ENCODE peak calls at places on chromosome 22, in seven cellular contexts. U is epithelial cell of esophagus, X is NT2/D1, Z is endothelial cell, B is H4, E is progenitor cell of endocrine pancreas, K is HEK293T. C is an unnamed sample.

GRCh38 chr22:17106785-17107546 is 14.2 kb downstream of the TMEM121B start:
- DNase-seq in U (no peak), X (no peak), Z (no peak), B (no peak), E (no peak), K (no peak), C (no peak)

GRCh38 chr22:25666308-25666707 is 75.7 kb upstream of the MYO18B start:
- DNase-seq in U (no peak), X (no peak), Z (peak), B (no peak), E (no peak), K (no peak), C (peak)

GRCh38 chr22:40588726-40589125 is 47.8 kb downstream of the MRTFA start:
- DNase-seq in U (peak), X (no peak), Z (no peak), B (peak), E (no peak), K (no peak), C (no peak)

GRCh38 chr22:46150615-46151423 is 493 bp downstream of the PPARA start:
- DNase-seq in U (no peak), X (no peak), Z (peak), B (no peak), E (peak), K (peak), C (peak)

GRCh38 chr22:42805998-42806481 is 51.0 kb downstream of the ARFGAP3 start:
- DNase-seq in U (no peak), X (no peak), Z (no peak), B (no peak), E (no peak), K (no peak), C (no peak)

GRCh38 chr22:31501738-31502137 is 5.4 kb downstream of the SFI1 start:
- DNase-seq in U (no peak), X (no peak), Z (no peak), B (no peak), E (no peak), K (no peak), C (no peak)

GRCh38 chr22:23112472-23113012 is 29.2 kb downstream of the RSPH14 start:
- DNase-seq in U (no peak), X (no peak), Z (no peak), B (no peak), E (no peak), K (no peak), C (no peak)

GRCh38 chr22:20615021-20615420 is 107.6 kb downstream of the MED15 start:
- DNase-seq in U (peak), X (no peak), Z (no peak), B (no peak), E (no peak), K (no peak), C (peak)

GRCh38 chr22:24841261-24841660 is 35.2 kb downstream of the SGSM1 start:
- DNase-seq in U (no peak), X (no peak), Z (no peak), B (no peak), E (no peak), K (no peak), C (no peak)

GRCh38 chr22:28222571-28222970 is 303.5 kb upstream of the PITPNB start:
- DNase-seq in U (no peak), X (no peak), Z (no peak), B (no peak), E (no peak), K (no peak), C (no peak)

GRCh38 chr22:31241200-31241599 is 29.1 kb downstream of the LIMK2 start:
- DNase-seq in U (no peak), X (no peak), Z (no peak), B (no peak), E (no peak), K (no peak), C (no peak)

GRCh38 chr22:43831561-43832392 is 19.7 kb upstream of the EFCAB6 start:
- DNase-seq in U (no peak), X (no peak), Z (no peak), B (no peak), E (no peak), K (no peak), C (no peak)

GRCh38 chr22:50261615-50262459 is at the start of gene MAPK12:
- DNase-seq in U (no peak), X (no peak), Z (no peak), B (no peak), E (peak), K (peak), C (peak)

GRCh38 chr22:11629661-11630385 is 3898.2 kb upstream of the OR11H1 start:
- DNase-seq in U (no peak), X (no peak), Z (no peak), B (no peak), E (no peak), K (no peak), C (no peak)

GRCh38 chr22:39719559-39720450 is 149.3 kb downstream of the CACNA1I start:
- DNase-seq in U (no peak), X (no peak), Z (no peak), B (no peak), E (no peak), K (no peak), C (no peak)

GRCh38 chr22:28072066-28072465 is 153.0 kb upstream of the PITPNB start:
- DNase-seq in U (peak), X (no peak), Z (no peak), B (no peak), E (no peak), K (no peak), C (no peak)

GRCh38 chr22:33652596-33652995 is 267.7 kb downstream of the LARGE1 start:
- DNase-seq in U (no peak), X (no peak), Z (no peak), B (no peak), E (no peak), K (no peak), C (no peak)

GRCh38 chr22:22717723-22718122 is 73.3 kb downstream of the GGTLC2 start:
- DNase-seq in U (no peak), X (no peak), Z (no peak), B (no peak), E (no peak), K (no peak), C (peak)

GRCh38 chr22:46748948-46749681 is 11.1 kb upstream of the CERK start:
- DNase-seq in U (peak), X (no peak), Z (peak), B (no peak), E (no peak), K (no peak), C (no peak)

GRCh38 chr22:40423246-40423753 is 52.9 kb downstream of the SGSM3 start:
- DNase-seq in U (no peak), X (no peak), Z (no peak), B (no peak), E (no peak), K (no peak), C (no peak)

GRCh38 chr22:38271927-38272372 is 860 bp downstream of the TMEM184B start:
- DNase-seq in U (peak), X (no peak), Z (no peak), B (no peak), E (no peak), K (no peak), C (no peak)

GRCh38 chr22:36595154-36595553 is 66.2 kb upstream of the EIF3D start:
- DNase-seq in U (no peak), X (no peak), Z (no peak), B (no peak), E (no peak), K (no peak), C (no peak)

GRCh38 chr22:35253946-35254345 is 3.3 kb upstream of the HMGXB4 start:
- DNase-seq in U (no peak), X (no peak), Z (no peak), B (no peak), E (no peak), K (no peak), C (no peak)

GRCh38 chr22:40743740-40744139 is 64.5 kb downstream of the MCHR1 start:
- DNase-seq in U (no peak), X (no peak), Z (no peak), B (no peak), E (no peak), K (no peak), C (no peak)